ENCODE peak calls at places on chromosomes 5 and 9, in seven cellular contexts. G is OCI-LY7, N is posterior vena cava, J is NCI-H1092 treated with DMSO at 0.1 percent for 48 hours, Q is Kasumi-1, V is AG09309, Z is left lung. T is an unnamed sample.
A peak's percentile ranks its signal among the peaks of the same experiment; 100 is the strongest.

GRCh38 chr5:106290841-106291240 is 1379.9 kb downstream of the EFNA5 start:
- DNase-seq in Z (no peak), V (no peak), Q (no peak), G (no peak), J (no peak), N (no peak), T (no peak)

GRCh38 chr5:137470111-137470920 is 28.8 kb downstream of the SPOCK1 start:
- DNase-seq in J (no peak), N (peak; percentile 85), Z (no peak), G (no peak), Q (no peak), V (peak; percentile 93), T (no peak)

GRCh38 chr9:137621131-137621757 is 2.4 kb downstream of the EHMT1 start:
- DNase-seq in J (no peak), V (no peak), G (peak; percentile 58), Q (peak; percentile 39), N (peak; percentile 37), Z (peak; percentile 3), T (no peak)

GRCh38 chr9:134217431-134218210 is 53.3 kb upstream of the RNU6ATAC start:
- DNase-seq in Q (peak; percentile 49), G (peak; percentile 64), J (no peak), N (peak; percentile 46), Z (peak; percentile 45), V (no peak), T (no peak)

GRCh38 chr5:110002652-110003051 is 312.9 kb downstream of the MAN2A1 start:
- DNase-seq in J (no peak), V (no peak), Q (no peak), G (no peak), N (no peak), Z (no peak), T (no peak)

GRCh38 chr5:72383280-72384205 is 63.4 kb downstream of the PTCD2 start:
- DNase-seq in Z (no peak), Q (no peak), J (no peak), V (no peak), G (no peak), N (no peak), T (no peak)

GRCh38 chr9:113187935-113188595 is 33.0 kb downstream of the FKBP15 start:
- DNase-seq in N (peak; percentile 89), J (no peak), Q (peak; percentile 88), V (peak; percentile 75), G (no peak), Z (peak; percentile 76), T (no peak)

GRCh38 chr9:113475031-113475430 is 11.5 kb downstream of the RGS3 start:
- DNase-seq in J (no peak), Q (no peak), V (no peak), N (no peak), Z (no peak), G (no peak), T (no peak)

GRCh38 chr9:23779220-23779619 is 46.8 kb downstream of the ELAVL2 start:
- DNase-seq in G (no peak), Q (no peak), J (no peak), N (no peak), Z (no peak), V (no peak), T (peak; percentile 47)

GRCh38 chr9:72864327-72864726 is 88.5 kb downstream of the ALDH1A1 start:
- DNase-seq in G (no peak), J (no peak), N (no peak), V (no peak), Q (no peak), Z (no peak), T (no peak)

GRCh38 chr9:14942037-14942436 is 31.8 kb upstream of the FREM1 start:
- DNase-seq in G (no peak), N (no peak), Z (no peak), Q (no peak), V (no peak), J (no peak), T (no peak)

GRCh38 chr5:142422426-142422825 is 97.6 kb upstream of the SPRY4 start:
- DNase-seq in Z (no peak), G (no peak), V (peak; percentile 42), J (no peak), N (no peak), Q (no peak), T (no peak)

GRCh38 chr5:139385061-139385889 is 2.2 kb upstream of the SLC23A1 start:
- DNase-seq in G (peak; percentile 63), Q (no peak), N (peak; percentile 34), V (no peak), Z (no peak), J (no peak), T (no peak)

GRCh38 chr9:22008662-22009562 is at the start of gene CDKN2B:
- DNase-seq in G (peak; percentile 90), V (peak; percentile 87), N (peak; percentile 99), Z (peak; percentile 98), Q (no peak), J (peak; percentile 96), T (peak; percentile 97)

GRCh38 chr9:98159301-98159700 is 33.1 kb downstream of the CORO2A start:
- DNase-seq in Z (no peak), Q (no peak), G (no peak), N (no peak), J (no peak), V (no peak), T (no peak)

GRCh38 chr5:52909192-52909591 is 80.0 kb upstream of the ITGA2 start:
- DNase-seq in N (no peak), J (no peak), Q (no peak), Z (no peak), V (no peak), G (no peak), T (no peak)

GRCh38 chr5:153276151-153276550 is 214.3 kb upstream of the GRIA1 start:
- DNase-seq in V (no peak), Q (peak; percentile 26), G (peak; percentile 35), Z (no peak), J (no peak), N (no peak), T (peak; percentile 67)

GRCh38 chr9:36903541-36904435 is 130.3 kb downstream of the PAX5 start:
- DNase-seq in J (no peak), V (peak; percentile 2), G (no peak), Q (peak; percentile 12), N (no peak), Z (peak; percentile 29), T (peak; percentile 26)

GRCh38 chr5:133242221-133242835 is 190.5 kb downstream of the HSPA4 start:
- DNase-seq in J (no peak), N (no peak), Q (no peak), Z (no peak), V (no peak), G (no peak), T (no peak)